ENCODE peak calls at places on chromosomes 5 and 9, in eight cellular contexts. I, J, M, E, R, N, B and S are unnamed samples.

GRCh38 chr9:130138791-130139190 is 33.4 kb upstream of the NCS1 start:
- DNase-seq in E (peak; percentile 97), N (no peak), J (peak; percentile 95), M (no peak), R (peak; percentile 89), I (peak; percentile 92), B (peak; percentile 97), S (no peak)

GRCh38 chr5:143403357-143403606 is 204 bp downstream of the NR3C1 start:
- DNase-seq in N (no peak), R (no peak), I (no peak), J (no peak), M (no peak), E (no peak), B (no peak), S (no peak)

GRCh38 chr5:168162464-168162863 is 129.0 kb upstream of the WWC1 start:
- DNase-seq in E (no peak), M (no peak), N (peak; percentile 29), B (peak; percentile 38), I (no peak), R (no peak), J (peak; percentile 22), S (no peak)

GRCh38 chr5:41985945-41986344 is 60.9 kb downstream of the FBXO4 start:
- DNase-seq in I (no peak), N (no peak), M (no peak), R (no peak), E (no peak), J (no peak), B (no peak), S (no peak)

GRCh38 chr9:133457233-133457632 is 2.5 kb upstream of the CACFD1 start:
- DNase-seq in R (no peak), I (no peak), N (no peak), M (no peak), B (no peak), J (no peak), E (no peak), S (no peak)

GRCh38 chr5:103237783-103238182 is 20.8 kb upstream of the MACIR start:
- DNase-seq in I (no peak), E (no peak), R (no peak), N (no peak), B (no peak), M (no peak), J (no peak), S (no peak)

GRCh38 chr9:89884356-89885083 is 279.7 kb downstream of the GADD45G start:
- DNase-seq in M (no peak), R (no peak), E (no peak), N (no peak), B (no peak), J (no peak), I (no peak), S (peak; percentile 81)

GRCh38 chr9:80899208-80899607 is 790.1 kb downstream of the TLE1 start:
- DNase-seq in M (no peak), I (peak; percentile 69), J (no peak), E (peak; percentile 44), R (peak; percentile 77), B (no peak), N (no peak), S (no peak)

GRCh38 chr5:141992349-141992963 is 20.4 kb downstream of the GNPDA1 start:
- DNase-seq in R (peak; percentile 8), E (peak; percentile 77), M (no peak), B (peak; percentile 74), N (peak; percentile 77), J (peak; percentile 57), I (peak; percentile 49), S (no peak)

GRCh38 chr5:180329138-180329435 is 24.0 kb downstream of the GFPT2 start:
- DNase-seq in E (no peak), R (no peak), B (no peak), N (no peak), J (no peak), I (no peak), M (no peak), S (no peak)

GRCh38 chr5:180329606-180330269 is 23.4 kb downstream of the GFPT2 start:
- DNase-seq in M (no peak), N (no peak), B (no peak), J (no peak), E (no peak), I (no peak), R (no peak), S (no peak)

GRCh38 chr5:180327166-180327565 is 26.0 kb downstream of the GFPT2 start:
- DNase-seq in B (no peak), J (no peak), R (no peak), I (no peak), E (no peak), M (no peak), N (no peak), S (no peak)

GRCh38 chr5:180330270-180330648 is 22.9 kb downstream of the GFPT2 start:
- DNase-seq in I (no peak), M (no peak), N (no peak), E (no peak), B (no peak), R (no peak), J (no peak), S (no peak)

DNA sequence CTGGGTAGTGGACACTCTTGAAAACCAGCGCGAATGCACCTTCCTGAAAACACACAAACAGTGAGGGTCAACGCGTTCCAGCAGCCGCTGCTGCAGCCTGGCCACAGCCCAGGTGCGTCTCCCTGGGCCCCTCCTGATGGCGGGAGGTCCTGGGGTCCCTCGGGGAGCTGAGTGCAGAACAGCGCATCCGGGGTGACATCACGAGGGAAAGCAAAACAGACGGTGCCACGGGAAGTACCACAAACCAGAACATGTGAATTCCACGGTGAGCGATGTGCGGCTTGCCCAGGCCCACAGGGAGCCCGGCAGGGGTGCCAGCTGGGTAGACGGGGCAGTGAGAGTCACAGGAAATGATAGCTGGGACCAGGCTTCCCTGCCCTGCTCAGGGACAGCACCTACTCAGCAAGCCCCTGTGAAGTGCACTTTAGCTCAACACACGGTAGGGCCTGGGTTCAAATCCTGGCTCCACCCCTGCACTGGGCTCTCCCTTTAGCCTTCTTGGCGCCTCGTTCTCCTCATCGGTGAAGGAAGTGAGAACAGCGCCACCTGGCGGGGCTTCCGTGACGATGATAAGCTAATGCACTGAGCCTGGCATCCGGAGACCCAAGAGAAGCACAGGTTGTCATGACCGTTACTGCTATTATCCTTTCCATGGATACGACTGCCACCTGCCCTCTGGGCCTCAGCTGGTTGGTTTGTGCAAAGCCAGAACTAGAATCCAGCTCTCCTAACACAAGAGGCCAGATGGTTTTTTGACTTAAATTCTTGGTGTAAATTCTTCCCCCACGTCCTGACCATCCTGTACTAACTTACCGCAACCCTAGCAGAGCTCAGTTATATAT is 24.6 kb downstream of the GFPT2 start:
- DNase-seq in B (peak; percentile 77), R (no peak), J (peak; percentile 63), I (peak; percentile 42), N (peak; percentile 87), E (peak; percentile 81), M (peak; percentile 22), S (no peak)
- TF ChIP-seq CTCF in B (peak; percentile 74), R (peak; percentile 62), J (peak; percentile 68), I (peak; percentile 80), N (peak; percentile 82), E (peak; percentile 73), M (peak; percentile 56), S (peak; percentile 62)

GRCh38 chr9:75847085-75847484 is 43.4 kb upstream of the PCSK5 start:
- DNase-seq in N (no peak), B (no peak), I (no peak), J (no peak), E (no peak), R (no peak), M (no peak), S (no peak)

GRCh38 chr9:75855509-75855908 is 35.0 kb upstream of the PCSK5 start:
- DNase-seq in N (peak; percentile 49), R (no peak), E (peak; percentile 49), J (peak; percentile 8), M (no peak), B (peak; percentile 5), I (peak; percentile 16), S (peak; percentile 12)

GRCh38 chr9:75850459-75851200 is 39.8 kb upstream of the PCSK5 start:
- DNase-seq in I (no peak), N (no peak), E (no peak), M (no peak), R (no peak), B (no peak), J (no peak), S (peak; percentile 66)

GRCh38 chr9:75852746-75853145 is 37.7 kb upstream of the PCSK5 start:
- DNase-seq in M (no peak), R (no peak), J (no peak), E (no peak), B (no peak), N (no peak), I (no peak), S (peak; percentile 68)

DNA sequence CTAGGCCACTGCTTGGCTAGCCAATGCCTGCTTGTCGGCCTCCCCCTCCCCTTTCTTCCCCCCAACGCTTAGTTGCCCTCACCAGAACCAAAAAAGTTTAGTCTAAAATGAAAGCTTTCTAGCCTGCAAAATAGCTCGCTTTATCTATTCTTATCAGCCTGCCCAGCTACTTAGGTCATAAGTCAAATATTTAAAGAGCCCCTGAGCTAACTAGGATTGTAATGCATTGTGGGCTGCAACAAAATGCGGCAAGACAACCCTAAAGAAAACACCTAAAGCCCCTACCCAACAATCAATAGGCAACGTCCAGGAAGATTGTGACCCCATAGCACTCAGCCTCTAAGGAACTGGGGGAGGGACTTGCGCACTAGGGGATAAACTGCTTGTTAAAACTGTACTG is 38.6 kb upstream of the PCSK5 start:
- DNase-seq in I (no peak), N (no peak), R (no peak), M (no peak), E (no peak), J (no peak), B (no peak), S (no peak)
- TF ChIP-seq CTCF in I (no peak), N (no peak), R (no peak), M (no peak), E (no peak), J (no peak), B (no peak), S (no peak)

GRCh38 chr5:55959208-55959607 is 35.6 kb downstream of the IL6ST start:
- DNase-seq in I (no peak), M (no peak), E (no peak), B (no peak), N (no peak), J (no peak), R (no peak), S (no peak)
- TF ChIP-seq CTCF in I (no peak), M (no peak), E (no peak), B (no peak), N (no peak), J (no peak), R (no peak), S (no peak)

DNA sequence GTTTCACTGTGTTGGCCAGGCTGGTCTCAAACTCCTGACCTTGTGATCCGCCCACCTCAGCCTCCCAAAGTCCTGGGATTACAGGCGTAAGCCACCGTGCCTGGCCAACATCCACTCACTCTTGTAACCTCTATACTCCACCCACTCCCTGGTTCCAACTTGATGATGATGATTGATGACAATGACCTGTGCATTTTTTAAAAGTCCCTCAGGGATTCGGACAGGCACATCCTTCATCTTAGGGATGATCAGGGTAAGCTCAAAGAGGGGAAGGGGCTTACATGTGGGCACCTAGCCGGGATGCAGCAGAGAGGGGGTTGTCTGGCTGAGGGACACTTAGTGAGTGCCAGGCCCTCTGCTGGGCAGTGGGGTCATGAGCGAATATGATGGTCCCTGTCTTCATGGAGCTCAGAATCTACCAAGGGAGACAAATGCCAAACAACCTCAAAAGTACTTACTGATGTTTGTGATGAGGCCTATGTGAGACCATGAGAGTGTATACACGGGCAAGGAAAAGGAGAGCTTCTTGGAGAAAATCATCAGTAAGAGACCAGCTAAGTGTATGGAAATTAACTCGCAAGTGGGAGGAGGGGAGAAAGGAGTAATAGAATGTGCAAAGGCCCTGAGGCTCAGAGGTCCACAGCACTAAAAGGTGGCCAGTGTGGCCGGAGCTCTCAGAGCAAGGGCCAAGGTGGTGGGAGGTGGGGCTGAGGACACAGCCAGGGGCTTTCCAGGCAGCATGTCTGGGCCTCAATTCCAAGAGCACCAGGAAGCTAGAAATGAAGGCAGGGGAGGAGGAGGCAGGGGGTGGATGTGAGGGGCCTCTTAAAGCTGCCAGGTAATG is 27.4 kb downstream of the LHX2 start:
- DNase-seq in J (no peak), B (no peak), N (no peak), M (no peak), R (no peak), I (no peak), E (no peak), S (no peak)
- TF ChIP-seq CTCF in J (peak; percentile 5), B (peak; percentile 9), N (peak; percentile 17), M (no peak), R (peak; percentile 9), I (no peak), E (peak; percentile 9), S (no peak)